ENCODE peak calls at places on chromosomes 4 and X, in eight cellular contexts. M is hepatocyte, N is kidney, S is fibroblast of lung, O is psoas muscle, Y is SK-N-SH, G is lower lobe of right lung, X is PC-3. D is an unnamed sample. For H3K9me3, the result is how much of the 10 kb centered on the place peaks cover.

GRCh38 chr4:70651864-70652506 is 14.3 kb downstream of the JCHAIN start:
- DNase-seq in X (peak), Y (peak), S (peak), G (no peak), N (no peak), M (peak), O (no peak), D (no peak)

GRCh38 chrX:146224442-146224841 is 406.8 kb downstream of the SLITRK2 start:
- DNase-seq in X (peak), N (no peak), O (no peak), M (peak), S (no peak), G (no peak), Y (no peak), D (no peak)

GRCh38 chr4:8573266-8573665 is 6.9 kb upstream of the GPR78 start:
- DNase-seq in M (no peak), O (peak), G (no peak), N (peak), Y (no peak), X (no peak), S (no peak), D (no peak)

GRCh38 chr4:128060130-128060619 is 937 bp upstream of the LARP1B start:
- DNase-seq in G (no peak), O (no peak), S (no peak), X (no peak), M (no peak), N (no peak), Y (peak), D (no peak)

GRCh38 chr4:143260750-143261149 is 75.9 kb upstream of the GAB1 start:
- DNase-seq in O (no peak), S (peak), N (no peak), M (no peak), G (no peak), Y (no peak), X (no peak), D (no peak)

GRCh38 chr4:119136541-119136940 is 909 bp downstream of the MYOZ2 start:
- DNase-seq in N (no peak), Y (no peak), M (no peak), S (peak), O (no peak), X (no peak), G (no peak), D (no peak)

GRCh38 chr4:98284640-98285046 is 23.5 kb downstream of the RAP1GDS1 start:
- DNase-seq in S (no peak), N (no peak), X (peak), Y (no peak), O (no peak), M (peak), G (no peak), D (no peak)

GRCh38 chrX:120242807-120243206 is 7.8 kb upstream of the ZBTB33 start:
- DNase-seq in Y (peak), N (no peak), M (no peak), S (no peak), O (no peak), G (no peak), X (no peak), D (no peak)

GRCh38 chr4:133147922-133148689 is 988 bp upstream of the PCDH10 start:
- DNase-seq in M (peak), N (peak), O (peak), X (peak), G (no peak), Y (peak), S (peak), D (peak)

GRCh38 chr4:121112530-121112929 is 40.2 kb upstream of the NDNF start:
- DNase-seq in O (no peak), X (no peak), G (no peak), N (no peak), Y (no peak), M (no peak), S (peak), D (no peak)

GRCh38 chr4:73417973-73418372 is 13.9 kb downstream of the ALB start:
- DNase-seq in S (peak), G (no peak), Y (no peak), O (no peak), M (no peak), X (peak), N (no peak), D (no peak)

GRCh38 chrX:12564221-12564620 is 227.0 kb upstream of the PRPS2 start:
- DNase-seq in O (no peak), S (no peak), Y (no peak), X (peak), M (no peak), G (no peak), N (no peak), D (no peak)

GRCh38 chrX:124346877-124347241 is 496 bp downstream of the SH2D1A start:
- DNase-seq in S (no peak), X (no peak), M (no peak), G (no peak), N (no peak), Y (no peak), O (no peak), D (no peak)

GRCh38 chr4:122928930-122929329 is 6.5 kb upstream of the NUDT6 start:
- DNase-seq in S (no peak), M (no peak), O (no peak), G (no peak), Y (no peak), N (no peak), X (peak), D (no peak)

GRCh38 chr4:96675420-96675819 is 835.5 kb downstream of the PDHA2 start:
- DNase-seq in X (no peak), S (no peak), M (no peak), O (no peak), N (no peak), G (no peak), Y (no peak), D (no peak)

GRCh38 chr4:42398448-42399355 is 1.4 kb downstream of the SHISA3 start:
- DNase-seq in O (peak), M (peak), X (peak), Y (no peak), S (no peak), N (peak), G (no peak), D (no peak)

GRCh38 chr4:130125468-130125867 is 1029.5 kb downstream of the C4orf33 start:
- DNase-seq in N (no peak), S (peak), G (no peak), O (no peak), X (no peak), M (no peak), Y (no peak), D (no peak)

GRCh38 chrX:91434351-91435168 is at the start of gene PABPC5:
- DNase-seq in G (peak), S (peak), Y (peak), X (peak), M (peak), O (peak), N (peak), D (no peak)

GRCh38 chr4:82320351-82320750 is 53.4 kb downstream of the HNRNPD start:
- DNase-seq in O (no peak), N (no peak), S (no peak), X (no peak), G (no peak), M (no peak), Y (no peak), D (no peak)

GRCh38 chr4:37728064-37728463 is 41.9 kb upstream of the RELL1 start:
- DNase-seq in X (no peak), O (no peak), G (no peak), S (no peak), N (no peak), Y (no peak), M (no peak), D (no peak)

GRCh38 chr4:84496356-84497219 is 2.5 kb downstream of the NKX6-1 start:
- DNase-seq in O (no peak), M (no peak), Y (peak), X (no peak), G (no peak), N (peak), S (no peak), D (peak)

GRCh38 chr4:14254252-14254651 is 626.7 kb upstream of the BOD1L1 start:
- DNase-seq in X (peak), G (peak), O (peak), M (peak), S (peak), Y (peak), N (peak), D (peak)

GRCh38 chr4:105246712-105247111 is 100.0 kb downstream of the TET2 start:
- DNase-seq in G (no peak), N (no peak), X (no peak), O (no peak), S (peak), M (no peak), Y (no peak), D (no peak)

GRCh38 chr4:73315091-73315490 is 56.5 kb upstream of the ANKRD17 start:
- DNase-seq in M (no peak), N (no peak), S (peak), G (no peak), X (peak), O (no peak), Y (no peak), D (no peak)

GRCh38 chr4:187692626-187693025 is 302.9 kb upstream of the ZFP42 start:
- DNase-seq in G (no peak), N (no peak), O (no peak), M (no peak), X (no peak), Y (no peak), S (no peak), D (no peak)

GRCh38 chrX:105608745-105609144 is 213.6 kb upstream of the NRK start:
- DNase-seq in S (peak), M (no peak), G (no peak), Y (no peak), N (no peak), X (peak), O (no peak), D (no peak)

GRCh38 chr4:120452006-120452405 is 385.4 kb upstream of the MAD2L1 start:
- DNase-seq in N (no peak), Y (no peak), O (no peak), X (no peak), S (no peak), M (no peak), G (no peak), D (no peak)

GRCh38 chrX:78747471-78747870 is at the start of gene LPAR4:
- DNase-seq in N (no peak), G (no peak), X (peak), M (peak), S (peak), O (no peak), Y (no peak), D (no peak)

GRCh38 chr4:78129383-78130108 is 72.4 kb downstream of the FRAS1 start:
- DNase-seq in M (no peak), G (no peak), S (no peak), Y (no peak), X (no peak), N (no peak), O (no peak), D (no peak)

GRCh38 chrX:12961191-12961718 is 13.7 kb upstream of the TMSB4X start:
- DNase-seq in G (no peak), M (no peak), O (no peak), N (no peak), S (no peak), X (no peak), Y (no peak), D (no peak)

GRCh38 chr4:83230928-83231327 is 53.7 kb downstream of the COQ2 start:
- DNase-seq in M (no peak), G (no peak), S (no peak), Y (no peak), O (no peak), N (no peak), X (no peak), D (no peak)

GRCh38 chr4:3253808-3254207 is 4.8 kb downstream of the MSANTD1 start:
- DNase-seq in O (peak), M (no peak), G (peak), N (peak), Y (no peak), X (no peak), S (no peak), D (no peak)

GRCh38 chrX:151697537-151697936 is 2.3 kb downstream of the PRRG3 start:
- DNase-seq in X (no peak), S (no peak), G (no peak), O (no peak), N (no peak), Y (no peak), M (peak), D (no peak)

GRCh38 chrX:151692825-151693224 is 2.4 kb upstream of the PRRG3 start:
- DNase-seq in Y (no peak), S (no peak), X (no peak), M (no peak), G (no peak), N (no peak), O (no peak), D (no peak)

GRCh38 chrX:151694121-151694520 is 1.1 kb upstream of the PRRG3 start:
- DNase-seq in Y (no peak), G (no peak), N (no peak), S (no peak), M (no peak), X (no peak), O (no peak), D (no peak)

GRCh38 chrX:151695583-151695930 is 299 bp downstream of the PRRG3 start:
- DNase-seq in M (no peak), S (no peak), N (no peak), X (no peak), Y (no peak), O (no peak), G (no peak), D (no peak)

DNA sequence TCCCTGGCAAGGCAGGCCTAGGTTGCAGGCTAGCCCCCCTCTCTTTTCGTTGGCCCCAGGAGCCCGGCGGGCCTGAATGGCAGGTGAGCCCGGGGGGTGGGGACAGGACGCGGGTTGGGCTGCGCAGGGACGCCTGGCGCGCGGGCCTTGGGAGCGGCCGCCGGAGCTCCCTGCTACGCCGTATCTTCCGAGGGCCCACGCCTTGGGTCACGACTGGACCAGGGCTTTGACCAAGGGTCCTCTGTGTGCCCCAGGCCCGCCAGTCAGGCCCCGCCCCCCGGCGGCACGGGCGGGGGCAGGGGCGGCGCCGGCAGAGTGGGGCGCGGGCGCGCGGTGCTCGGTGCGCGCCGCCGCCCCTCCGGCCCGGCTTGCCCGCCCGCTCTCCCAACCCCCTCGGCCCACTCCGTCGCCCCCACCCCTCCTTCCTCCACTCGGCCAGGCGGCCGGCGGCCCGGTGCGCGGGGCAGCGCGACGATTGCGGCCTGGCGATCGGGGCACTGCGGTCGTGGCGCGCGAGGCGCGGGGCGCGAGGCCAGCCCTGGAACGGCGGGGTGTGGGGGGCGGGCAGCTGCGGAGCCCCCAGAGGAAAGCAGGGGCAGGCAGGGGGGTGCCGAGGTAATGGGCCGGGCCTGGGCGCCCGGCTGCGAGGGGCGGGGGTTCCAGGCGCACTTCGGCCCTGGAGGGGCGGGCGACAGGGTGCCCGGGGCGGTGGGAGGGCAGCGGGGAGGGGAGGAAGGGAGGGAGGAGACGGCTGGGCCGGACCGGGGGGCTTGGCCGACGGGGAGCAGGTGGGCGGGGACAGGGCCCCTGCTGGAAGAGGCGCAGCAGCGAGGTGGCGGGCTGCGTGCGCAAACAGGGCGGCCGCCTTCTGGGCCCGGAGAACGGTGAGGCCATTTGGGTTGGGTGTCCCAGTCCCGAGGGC is at the start of gene PRRG3:
- DNase-seq in N (no peak), G (no peak), Y (no peak), S (no peak), M (peak), X (no peak), O (no peak), D (no peak)
- H3K9me3 ChIP-seq in N (under half), G (under half), Y (under half), S (under half), M (under half), X (under half), O (under half), D (under half)

GRCh38 chrX:151745651-151746050 is 11.1 kb downstream of the CNGA2 start:
- DNase-seq in M (no peak), G (no peak), N (no peak), S (no peak), Y (no peak), O (no peak), X (no peak), D (no peak)
- H3K9me3 ChIP-seq in M (under half), G (under half), N (under half), S (under half), Y (under half), O (under half), X (under half), D (under half)

GRCh38 chr4:153398713-153399112 is 54.2 kb downstream of the MND1 start:
- DNase-seq in O (no peak), X (no peak), S (no peak), Y (no peak), M (peak), N (no peak), G (no peak), D (no peak)
- H3K9me3 ChIP-seq in O (under half), X (under half), S (under half), Y (under half), M (under half), N (under half), G (under half), D (under half)

GRCh38 chr4:129063640-129064039 is 29.7 kb downstream of the SCLT1 start:
- DNase-seq in G (no peak), X (peak), N (no peak), Y (no peak), O (no peak), S (no peak), M (no peak), D (no peak)
- H3K9me3 ChIP-seq in G (half or more), X (under half), N (under half), Y (under half), O (under half), S (under half), M (under half), D (under half)

D was measured in BE2C.